ENCODE peak calls at places on chromosomes 4 and X, in ten cellular contexts. U is ACHN; J is Calu3; E is stimulated activated naive CD4-positive, alpha-beta T cell; F is fibroblast of lung; H is activated CD4-positive, alpha-beta T cell treated with anti-CD3 and anti-CD28 coated beads, Interleukin-2, amount 50 U/mL, for 48 hours; D is GDM1; C is H54; B is SIG-M5; S is SW480. M is an unnamed sample.

GRCh38 chr4:159229164-159229563 is 126.3 kb downstream of the RAPGEF2 start:
- DNase-seq in E (no peak), C (no peak), U (peak), B (no peak), S (peak), D (no peak), J (peak), F (peak), H (no peak), M (peak)

GRCh38 chr4:54513231-54513630 is 144.5 kb upstream of the KIT start:
- DNase-seq in J (no peak), D (no peak), U (peak), B (no peak), S (no peak), H (no peak), C (peak), E (no peak), F (peak), M (no peak)

GRCh38 chr4:83917572-83917971 is 381.7 kb downstream of the GPAT3 start:
- DNase-seq in E (no peak), B (no peak), F (peak), D (no peak), U (no peak), C (no peak), S (no peak), J (no peak), H (no peak), M (peak)

GRCh38 chrX:139881130-139881529 is 51.7 kb downstream of the ATP11C start:
- DNase-seq in F (peak), J (no peak), U (no peak), S (no peak), D (no peak), C (no peak), B (no peak), E (no peak), H (no peak), M (no peak)

GRCh38 chrX:1464282-1465131 is 11.8 kb upstream of the ASMTL start:
- DNase-seq in C (no peak), J (no peak), E (no peak), H (peak), D (no peak), F (no peak), S (no peak), B (no peak), U (no peak), M (peak)

GRCh38 chr4:154618708-154619315 is 6.4 kb upstream of the FGG start:
- DNase-seq in F (peak), S (peak), J (peak), C (no peak), H (peak), E (peak), B (no peak), U (peak), D (peak), M (peak)

GRCh38 chr4:10371869-10372471 is 85.3 kb downstream of the ZNF518B start:
- DNase-seq in D (no peak), H (no peak), C (no peak), B (no peak), E (no peak), U (no peak), S (peak), J (no peak), F (no peak), M (no peak)

GRCh38 chr4:182978152-182978827 is 61.1 kb upstream of the DCTD start:
- DNase-seq in C (no peak), B (no peak), D (no peak), E (no peak), F (peak), S (peak), J (no peak), H (peak), U (no peak), M (peak)

GRCh38 chrX:40468033-40468979 is 112.5 kb upstream of the ATP6AP2 start:
- DNase-seq in F (peak), S (peak), H (peak), J (peak), U (peak), E (peak), C (peak), B (peak), D (peak), M (peak)

GRCh38 chrX:151009582-151009981 is 26.4 kb downstream of the HMGB3 start:
- DNase-seq in F (no peak), J (no peak), E (no peak), H (no peak), S (no peak), B (no peak), C (no peak), U (no peak), D (no peak), M (no peak)

GRCh38 chr4:140937866-140938265 is 181.7 kb upstream of the TBC1D9 start:
- DNase-seq in S (no peak), U (no peak), H (no peak), C (peak), E (no peak), B (no peak), J (no peak), F (peak), D (no peak), M (peak)

GRCh38 chrX:113929004-113929403 is 654.9 kb upstream of the HTR2C start:
- DNase-seq in U (peak), S (peak), C (peak), B (no peak), E (no peak), D (peak), F (peak), H (no peak), J (peak), M (peak)

GRCh38 chr4:127809173-127809800 is 27.2 kb downstream of the HSPA4L start:
- DNase-seq in E (no peak), D (no peak), F (peak), B (no peak), C (no peak), J (no peak), H (no peak), U (no peak), S (no peak), M (no peak)

GRCh38 chrX:150202641-150203248 is 160.4 kb upstream of the MAMLD1 start:
- DNase-seq in C (no peak), B (no peak), H (no peak), F (peak), J (no peak), D (no peak), S (no peak), U (no peak), E (no peak), M (no peak)

GRCh38 chr4:5751073-5751917 is 40.3 kb downstream of the EVC start:
- DNase-seq in D (no peak), J (no peak), C (no peak), H (no peak), E (no peak), B (no peak), F (peak), S (no peak), U (peak), M (peak)

GRCh38 chrX:100911731-100912130 is 17.0 kb downstream of the XKRX start:
- DNase-seq in F (peak), S (no peak), D (no peak), C (no peak), J (peak), U (no peak), B (no peak), E (no peak), H (no peak), M (no peak)

GRCh38 chr4:126748736-126749135 is 884.0 kb upstream of the INTU start:
- DNase-seq in H (no peak), E (no peak), F (peak), C (no peak), S (no peak), B (no peak), U (no peak), J (no peak), D (no peak), M (no peak)

GRCh38 chr4:165872443-165873297 is at the start of gene TLL1:
- DNase-seq in E (no peak), U (peak), C (no peak), D (no peak), B (no peak), F (peak), S (no peak), J (no peak), H (no peak), M (no peak)

GRCh38 chrX:130636277-130636676 is 234.5 kb downstream of the RBMX2 start:
- DNase-seq in H (no peak), J (no peak), S (no peak), D (no peak), F (no peak), E (no peak), U (no peak), C (no peak), B (no peak), M (no peak)

GRCh38 chrX:135421932-135422809 is at the start of gene SMIM10L2A:
- DNase-seq in C (no peak), B (no peak), D (no peak), U (no peak), F (no peak), S (peak), J (no peak), E (peak), H (no peak), M (no peak)

GRCh38 chrX:39016551-39016950 is 215.3 kb downstream of the MID1IP1 start:
- DNase-seq in F (no peak), H (no peak), U (no peak), S (no peak), C (no peak), E (no peak), B (no peak), D (no peak), J (peak), M (no peak)

GRCh38 chr4:20251796-20252655 is at the start of gene SLIT2:
- DNase-seq in H (peak), E (no peak), U (peak), B (no peak), F (peak), S (peak), C (peak), D (no peak), J (peak), M (peak)

GRCh38 chr4:1644906-1645657 is 39.0 kb downstream of the FAM53A start:
- DNase-seq in B (no peak), F (peak), J (no peak), H (no peak), S (no peak), C (no peak), U (no peak), E (no peak), D (no peak), M (no peak)

GRCh38 chrX:46325312-46325877 is 219.8 kb downstream of the ZNF674 start:
- DNase-seq in D (no peak), C (peak), U (peak), H (peak), S (peak), B (no peak), E (no peak), F (peak), J (peak), M (peak)

GRCh38 chr4:184825394-184826314 is at the start of gene ACSL1:
- DNase-seq in C (peak), H (peak), U (peak), J (peak), D (peak), F (peak), E (peak), S (peak), B (peak), M (peak)

GRCh38 chr4:133152330-133152791 is 3.3 kb downstream of the PCDH10 start:
- DNase-seq in U (no peak), H (peak), J (no peak), D (no peak), C (no peak), B (no peak), F (peak), E (no peak), S (no peak), M (peak)

GRCh38 chr4:15066140-15066539 is 63.9 kb downstream of the CPEB2 start:
- DNase-seq in U (no peak), B (no peak), S (no peak), F (no peak), H (no peak), C (no peak), J (no peak), D (no peak), E (no peak), M (no peak)

GRCh38 chr4:152398060-152398459 is 137.8 kb downstream of the FBXW7 start:
- DNase-seq in U (peak), E (no peak), D (no peak), H (no peak), C (no peak), J (no peak), B (no peak), S (peak), F (peak), M (peak)

GRCh38 chrX:28189011-28189410 is 207.8 kb upstream of the DCAF8L1 start:
- DNase-seq in J (no peak), B (no peak), C (no peak), E (no peak), F (peak), U (peak), H (no peak), S (peak), D (no peak), M (peak)